ENCODE peak calls at places on chromosomes 2 and 18, in four cellular contexts. D, N, A and P are unnamed samples.

GRCh38 chr2:213089438-213089837 is 62.0 kb downstream of the IKZF2 start:
- DNase-seq in D (no peak), N (no peak), A (no peak), P (no peak)

GRCh38 chr2:189142893-189143759 is 36.4 kb downstream of the COL5A2 start:
- DNase-seq in D (peak; percentile 57), N (no peak), A (no peak), P (peak; percentile 21)

GRCh38 chr2:203018181-203018580 is 3.5 kb downstream of the NBEAL1 start:
- DNase-seq in D (no peak), N (no peak), A (no peak), P (no peak)

GRCh38 chr2:223855426-223855825 is 18.0 kb upstream of the AP1S3 start:
- DNase-seq in D (no peak), N (no peak), A (no peak), P (no peak)

GRCh38 chr18:820591-821170 is 8.6 kb upstream of the YES1 start:
- DNase-seq in D (no peak), N (no peak), A (no peak), P (no peak)

GRCh38 chr18:12296087-12296403 is 12.0 kb upstream of the TUBB6 start:
- DNase-seq in D (no peak), N (no peak), A (no peak), P (no peak)

GRCh38 chr2:98333922-98334321 is 12.3 kb upstream of the CNGA3 start:
- DNase-seq in D (no peak), N (no peak), A (no peak), P (no peak)

GRCh38 chr2:202071107-202071506 is 1.9 kb upstream of the KIAA2012 start:
- DNase-seq in D (no peak), N (no peak), A (no peak), P (no peak)

GRCh38 chr2:70509565-70509964 is 44.1 kb downstream of the TGFA start:
- DNase-seq in D (no peak), N (no peak), A (no peak), P (no peak)

GRCh38 chr18:58061349-58061748 is 17.3 kb downstream of the NEDD4L start:
- DNase-seq in D (no peak), N (no peak), A (no peak), P (no peak)

DNA sequence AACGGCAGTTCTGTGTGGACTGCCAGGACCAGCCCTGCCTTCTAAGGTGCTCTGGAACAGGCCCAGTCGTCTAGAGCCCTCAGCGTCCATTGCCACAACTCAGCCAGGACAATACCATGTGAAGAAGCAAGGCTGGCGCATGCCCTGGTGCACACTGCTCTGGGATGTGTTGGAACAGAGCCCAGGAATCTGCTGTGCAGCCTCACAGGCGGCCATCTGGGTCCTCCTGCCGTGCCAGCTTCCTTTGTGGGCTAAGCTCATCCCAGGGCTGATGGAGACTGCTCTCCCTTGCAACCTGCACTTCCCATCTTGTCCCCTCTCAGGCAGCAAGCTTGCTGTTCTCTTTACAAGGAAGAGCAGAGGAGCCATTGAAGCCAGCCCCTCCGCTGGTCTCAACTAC is 246.4 kb upstream of the PXDN start:
- DNase-seq in D (no peak), N (no peak), A (no peak), P (no peak)
- TF ChIP-seq CTCF in D (no peak), N (no peak), A (no peak), P (no peak)

DNA sequence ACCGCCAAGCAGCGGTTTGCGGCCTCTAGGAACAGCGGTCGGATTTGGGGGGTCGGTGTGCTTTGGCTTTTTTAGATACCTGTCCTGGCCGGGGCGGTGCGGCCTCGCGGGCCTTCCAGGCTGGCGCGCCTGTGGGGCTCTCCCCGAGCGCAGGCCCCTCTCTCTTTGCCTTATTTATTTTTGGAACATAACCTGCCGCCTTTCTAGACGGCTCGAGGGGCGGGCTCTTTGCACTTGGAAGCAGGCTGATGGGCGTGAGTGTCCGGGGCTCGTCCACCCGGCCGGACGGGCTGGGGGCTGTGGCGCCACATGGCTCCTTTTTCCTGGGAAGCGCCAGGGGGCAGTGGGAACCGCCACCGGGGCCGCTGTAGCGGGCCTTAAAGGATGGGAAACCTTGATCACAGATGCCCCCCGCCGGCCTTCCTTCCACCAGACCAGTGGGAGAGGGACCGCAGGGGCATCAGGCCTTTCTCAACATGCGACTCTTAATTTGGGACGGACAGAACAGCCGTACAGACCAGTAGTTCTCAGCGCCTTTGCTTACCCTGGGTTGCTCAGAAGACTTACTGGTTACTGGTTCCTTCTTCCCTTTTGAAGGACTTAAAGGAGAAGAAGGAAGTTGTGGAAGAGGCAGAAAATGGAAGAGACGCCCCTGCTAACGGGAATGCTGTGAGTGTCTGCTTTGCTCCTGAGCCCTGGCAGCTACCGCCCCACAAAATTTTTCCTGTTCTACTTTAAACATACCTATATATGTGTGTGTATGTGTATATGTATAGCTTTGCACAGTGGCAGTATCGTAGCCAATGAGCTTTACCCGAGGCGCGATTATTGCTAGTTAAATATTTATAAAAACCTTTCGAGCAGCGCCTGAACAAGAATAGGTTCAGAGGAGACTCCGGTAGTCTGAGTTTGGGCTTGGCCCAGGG is 2.7 kb downstream of the PTMA start:
- DNase-seq in D (peak; percentile 62), N (no peak), A (no peak), P (peak; percentile 48)
- TF ChIP-seq CTCF in D (no peak), N (peak; percentile 23), A (no peak), P (no peak)

GRCh38 chr2:150125708-150126107 is 361.8 kb downstream of the RND3 start:
- DNase-seq in D (no peak), N (peak; percentile 43), A (no peak), P (peak; percentile 14)
- TF ChIP-seq CTCF in D (no peak), N (peak; percentile 22), A (no peak), P (no peak)

DNA sequence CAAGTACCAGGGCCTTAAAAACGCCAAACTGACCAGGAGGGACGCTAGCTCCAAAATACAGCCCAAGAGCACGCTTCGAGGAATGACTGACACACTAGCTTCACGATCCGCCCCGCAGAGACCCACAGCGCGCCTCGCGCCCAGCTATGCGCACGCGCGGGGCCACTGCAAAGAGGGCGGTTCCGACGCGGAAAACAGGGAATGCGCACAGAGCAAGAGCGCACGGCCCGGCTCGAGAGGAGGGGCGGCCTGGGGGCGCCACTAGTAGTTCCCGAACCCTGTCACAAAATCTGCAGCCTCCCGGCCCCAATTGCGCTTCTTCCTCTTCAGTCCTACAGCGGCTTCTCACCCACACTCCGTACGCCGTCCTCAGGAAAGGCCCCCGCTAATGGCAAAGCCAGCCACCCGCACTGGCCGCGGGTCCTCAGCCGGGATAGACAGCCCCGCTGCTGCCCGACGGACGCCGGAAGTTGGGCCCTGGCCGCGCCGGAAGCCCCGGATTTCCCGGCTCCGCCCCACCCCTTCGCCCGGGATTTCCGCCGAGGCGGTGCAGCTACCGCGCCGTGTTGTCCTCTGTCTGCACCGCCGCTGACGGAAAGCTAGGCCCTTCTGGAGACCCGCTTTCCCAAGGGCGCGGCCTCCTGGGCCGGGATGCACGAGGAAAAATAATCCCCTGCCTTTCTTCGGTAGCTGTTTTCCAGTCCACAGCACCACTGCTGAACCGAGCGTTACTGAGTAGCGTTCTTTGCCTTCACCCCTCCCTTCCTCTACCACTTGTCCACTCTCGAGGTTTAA is at the start of gene HDHD2:
- DNase-seq in D (peak; percentile 81), N (no peak), A (peak; percentile 69), P (peak; percentile 88)
- TF ChIP-seq CTCF in D (no peak), N (no peak), A (no peak), P (no peak)

DNA sequence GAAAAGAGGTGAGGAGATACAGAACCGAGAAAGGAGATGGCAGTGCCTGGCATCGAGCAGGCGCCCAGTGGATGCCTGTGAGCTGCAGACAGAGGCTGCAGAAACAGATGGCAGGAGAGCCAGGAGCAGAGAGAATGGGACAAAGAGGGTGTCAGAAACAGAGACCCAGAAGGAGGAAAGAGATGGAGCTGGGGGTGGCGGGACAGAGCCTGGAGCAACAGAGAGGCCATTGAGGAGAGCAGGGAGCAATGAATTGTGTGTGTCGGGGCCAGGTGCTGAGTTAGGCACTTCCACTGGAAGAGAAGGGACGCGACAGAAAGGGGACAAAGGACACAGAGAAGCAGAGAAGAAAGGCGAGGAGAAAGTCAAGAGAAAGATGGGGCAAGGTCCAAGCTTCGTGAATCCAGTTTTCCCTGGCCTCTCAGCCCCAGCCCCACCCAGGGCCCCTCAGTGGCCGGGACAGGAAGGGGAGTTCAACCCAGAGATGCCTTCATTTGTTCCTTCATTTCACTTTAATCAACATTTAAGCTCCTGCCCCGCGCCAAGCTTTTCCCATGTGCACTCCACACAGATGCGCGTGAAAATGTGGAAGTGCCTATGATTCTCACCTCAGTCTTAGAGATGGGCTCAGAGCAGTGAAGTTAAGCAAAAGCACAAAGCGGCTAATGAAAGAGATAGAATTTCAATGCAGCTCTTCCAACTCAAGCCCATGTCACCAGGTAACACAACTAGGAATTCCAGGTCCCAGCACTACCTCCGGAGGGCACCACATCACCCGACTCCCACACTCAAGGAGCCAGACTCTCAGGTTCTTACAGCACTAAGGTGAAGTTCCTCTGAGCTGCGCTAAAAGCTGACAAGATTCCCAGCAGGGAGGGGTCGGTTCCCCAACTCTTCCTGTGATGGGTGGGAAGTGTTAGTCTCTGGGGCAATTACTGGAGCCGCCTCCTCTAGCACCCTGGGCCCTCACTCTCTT is 55.2 kb downstream of the TNS1 start:
- DNase-seq in D (no peak), N (no peak), A (no peak), P (no peak)
- TF ChIP-seq CTCF in D (no peak), N (no peak), A (no peak), P (no peak)

DNA sequence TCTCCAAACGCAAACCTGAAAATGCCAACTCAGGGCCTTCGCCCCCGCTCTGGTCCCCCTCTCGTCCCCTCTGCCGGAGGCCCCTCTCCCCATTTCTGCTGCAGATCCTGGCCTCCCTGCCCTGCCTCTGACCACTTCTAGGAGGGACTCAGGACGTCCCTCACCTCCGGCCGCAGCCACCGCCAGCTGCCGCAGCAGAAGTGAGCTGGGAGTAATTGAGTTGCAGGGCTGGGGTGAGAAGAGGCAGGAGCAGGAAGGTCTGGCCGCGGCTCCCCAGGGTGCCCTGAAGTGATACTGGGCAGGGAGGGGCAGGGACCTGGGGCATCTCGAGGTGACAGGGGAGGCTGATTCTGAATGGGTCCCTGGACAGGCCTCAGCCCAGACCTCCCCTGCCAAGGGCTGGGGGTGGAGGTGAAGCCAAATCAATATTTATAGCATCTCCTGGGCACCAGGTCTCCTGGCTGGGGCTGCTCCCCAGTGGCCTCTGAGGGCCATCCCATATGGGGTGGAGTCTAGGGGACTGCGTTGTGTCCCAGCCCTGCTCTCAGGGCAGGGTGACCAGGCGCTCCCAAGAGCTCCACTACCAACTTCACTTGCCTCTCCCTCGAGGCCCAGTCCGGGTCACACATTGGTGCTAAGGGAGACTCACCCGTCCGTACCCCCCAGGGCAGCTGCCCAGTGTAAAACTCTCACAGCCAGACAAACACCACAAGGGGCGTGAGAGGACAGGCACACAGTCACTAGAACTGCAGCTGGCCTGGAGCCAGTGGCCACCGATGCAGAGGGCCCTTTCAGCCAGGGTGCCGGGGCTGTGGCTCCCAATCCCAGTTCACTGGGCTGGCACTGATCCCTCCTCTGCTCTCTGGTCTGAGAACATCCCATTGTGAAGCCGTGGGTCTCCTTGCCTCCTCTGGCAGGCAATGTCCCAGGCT is 33.0 kb downstream of the KCNIP3 start:
- DNase-seq in D (no peak), N (no peak), A (no peak), P (no peak)
- TF ChIP-seq CTCF in D (no peak), N (no peak), A (no peak), P (no peak)

GRCh38 chr2:238009563-238009962 is 42.7 kb downstream of the UBE2F start:
- DNase-seq in D (no peak), N (no peak), A (no peak), P (no peak)
- TF ChIP-seq CTCF in D (no peak), N (no peak), A (no peak), P (no peak)